ENCODE peak calls at places on chromosomes 13 and 19, in seven cellular contexts. X is SK-N-SH, S is HepG2, G is GM12892, Q is H1, P is K562, F is GM12878. M is an unnamed sample.

GRCh38 chr13:20505405-20506366 is 20.0 kb downstream of the CRYL1 start:
- DNase-seq in X (no peak), S (peak; percentile 95), G (no peak), Q (no peak), P (no peak), F (no peak), M (no peak)

GRCh38 chr19:46080561-46080960 is 39.8 kb upstream of the IGFL4 start:
- DNase-seq in X (no peak), S (no peak), G (no peak), Q (no peak), P (no peak), F (no peak), M (no peak)

GRCh38 chr19:13629687-13630357 is 123.5 kb upstream of the CACNA1A start:
- DNase-seq in X (no peak), S (no peak), G (no peak), Q (no peak), P (no peak), F (no peak), M (no peak)

GRCh38 chr13:95301135-95301946 is at the start of gene ABCC4:
- DNase-seq in X (peak; percentile 91), S (peak; percentile 51), G (peak; percentile 81), Q (peak; percentile 25), P (peak; percentile 81), F (no peak), M (peak; percentile 85)

GRCh38 chr13:50015750-50016149 is 506 bp downstream of the KCNRG start:
- DNase-seq in X (no peak), S (no peak), G (no peak), Q (no peak), P (no peak), F (no peak), M (no peak)

GRCh38 chr19:31232871-31233270 is 116.4 kb downstream of the TSHZ3 start:
- DNase-seq in X (no peak), S (no peak), G (no peak), Q (no peak), P (no peak), F (no peak), M (no peak)

GRCh38 chr19:50658438-50659317 is 9.4 kb downstream of the C19orf81 start:
- DNase-seq in X (peak; percentile 99), S (no peak), G (no peak), Q (peak; percentile 65), P (peak; percentile 97), F (no peak), M (no peak)

GRCh38 chr13:42035905-42036521 is 12.4 kb upstream of the DGKH start:
- DNase-seq in X (no peak), S (no peak), G (no peak), Q (no peak), P (no peak), F (no peak), M (no peak)

GRCh38 chr19:35645680-35646511 is 2.2 kb upstream of the COX6B1 start:
- DNase-seq in X (no peak), S (no peak), G (no peak), Q (no peak), P (no peak), F (no peak), M (no peak)

GRCh38 chr19:45153339-45154063 is 7.3 kb downstream of the NKPD1 start:
- DNase-seq in X (peak; percentile 91), S (no peak), G (peak; percentile 45), Q (no peak), P (peak; percentile 69), F (no peak), M (no peak)

GRCh38 chr13:50127017-50127725 is 111.9 kb downstream of the KCNRG start:
- DNase-seq in X (no peak), S (no peak), G (no peak), Q (no peak), P (no peak), F (no peak), M (no peak)

GRCh38 chr13:98890186-98890585 is 87.7 kb downstream of the DOCK9 start:
- DNase-seq in X (no peak), S (no peak), G (no peak), Q (no peak), P (no peak), F (no peak), M (no peak)

GRCh38 chr19:57314146-57314545 is 6.1 kb upstream of the ZNF543 start:
- DNase-seq in X (no peak), S (no peak), G (no peak), Q (no peak), P (no peak), F (no peak), M (no peak)

GRCh38 chr19:40742477-40742876 is 7.8 kb downstream of the ACTMAP start:
- DNase-seq in X (no peak), S (no peak), G (no peak), Q (no peak), P (no peak), F (no peak), M (no peak)

GRCh38 chr19:40743926-40744325 is 6.4 kb downstream of the ACTMAP start:
- DNase-seq in X (no peak), S (no peak), G (no peak), Q (no peak), P (no peak), F (no peak), M (no peak)

GRCh38 chr19:40745402-40745780 is 4.9 kb downstream of the ACTMAP start:
- DNase-seq in X (no peak), S (peak; percentile 28), G (no peak), Q (no peak), P (no peak), F (no peak), M (no peak)

GRCh38 chr19:40747536-40747935 is 2.7 kb downstream of the ACTMAP start:
- DNase-seq in X (no peak), S (no peak), G (no peak), Q (no peak), P (no peak), F (no peak), M (no peak)

GRCh38 chr19:40744554-40745401 is 5.5 kb downstream of the ACTMAP start:
- DNase-seq in X (peak; percentile 51), S (peak; percentile 21), G (no peak), Q (no peak), P (peak; percentile 61), F (no peak), M (peak; percentile 43)
- TF ChIP-seq TAF1 in X (no peak), S (no peak), G (no peak), Q (no peak), P (no peak), F (no peak), M (no peak)

DNA sequence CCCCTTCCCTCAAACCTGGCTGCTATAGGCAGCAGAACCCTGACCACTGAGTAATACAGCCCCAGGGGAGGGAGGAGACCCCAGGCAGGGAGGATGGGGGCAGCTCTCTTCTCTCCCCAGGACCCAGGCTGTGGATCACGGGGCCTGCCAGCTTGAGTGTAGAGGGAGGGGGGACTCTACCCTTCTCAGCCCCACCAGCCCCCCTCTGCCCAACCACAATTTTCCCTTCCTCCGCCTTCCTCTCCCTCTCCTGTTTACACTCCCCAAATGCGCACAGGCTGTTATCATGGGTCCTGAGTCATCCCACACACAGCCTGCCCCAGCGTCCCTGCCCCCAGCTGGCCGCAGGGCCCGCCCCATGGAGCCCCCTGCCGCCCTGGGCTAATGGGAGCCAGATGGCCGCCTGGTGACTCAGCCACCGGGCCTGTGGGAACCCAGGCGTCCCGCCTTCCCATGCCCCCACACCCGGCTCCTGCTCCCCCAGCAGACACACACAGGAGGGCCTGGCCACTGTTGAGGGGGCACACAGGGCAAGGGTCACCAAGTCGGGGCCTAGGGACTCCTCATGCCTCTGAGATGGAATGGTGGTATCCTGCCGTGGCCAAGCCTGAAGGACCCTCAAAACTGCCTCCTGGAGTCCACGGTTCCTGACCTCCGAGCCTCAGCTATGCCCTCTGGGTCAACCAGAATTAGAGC is 13.6 kb downstream of the CCDC97 start:
- DNase-seq in X (peak; percentile 84), S (peak; percentile 87), G (no peak), Q (no peak), P (peak; percentile 92), F (no peak), M (no peak)
- TF ChIP-seq POLR2AphosphoS5 in X (no peak), S (no peak), G (no peak), Q (no peak), P (peak; percentile 55), F (no peak), M (no peak)

GRCh38 chr19:11063434-11063833 is 25.8 kb upstream of the LDLR start:
- DNase-seq in X (no peak), S (no peak), G (no peak), Q (no peak), P (no peak), F (no peak), M (no peak)

GRCh38 chr19:11066326-11066725 is 22.9 kb upstream of the LDLR start:
- DNase-seq in X (no peak), S (no peak), G (no peak), Q (no peak), P (no peak), F (no peak), M (no peak)

GRCh38 chr19:11061951-11062350 is 27.3 kb upstream of the LDLR start:
- DNase-seq in X (no peak), S (no peak), G (no peak), Q (no peak), P (no peak), F (no peak), M (no peak)

GRCh38 chr19:11067356-11068113 is 21.7 kb upstream of the LDLR start:
- DNase-seq in X (no peak), S (no peak), G (no peak), Q (no peak), P (no peak), F (no peak), M (no peak)

DNA sequence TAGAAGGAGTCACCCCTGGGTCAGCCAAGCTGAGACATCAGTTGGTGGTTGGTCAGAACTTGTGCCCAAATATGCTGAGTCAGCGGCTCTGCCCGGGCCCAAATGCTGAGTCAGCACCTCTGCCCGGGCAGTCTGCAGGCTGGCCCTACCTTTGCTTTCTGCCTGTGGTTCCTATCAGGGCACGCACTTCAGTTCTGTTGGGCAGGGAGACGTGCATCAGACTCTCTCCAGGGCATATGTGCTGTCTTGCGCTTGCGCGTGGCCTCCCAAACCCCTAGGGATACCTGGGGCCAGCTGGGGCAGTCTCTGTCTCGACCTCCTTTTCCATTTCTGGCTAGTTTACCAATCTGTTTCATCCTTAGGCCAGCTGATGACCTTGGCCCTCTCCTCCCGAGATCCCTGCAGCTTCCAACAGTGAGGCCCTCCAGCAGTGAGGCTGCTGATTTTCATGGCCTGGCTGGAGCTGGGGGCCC is 24.4 kb upstream of the LDLR start:
- DNase-seq in X (no peak), S (no peak), G (no peak), Q (no peak), P (peak; percentile 48), F (no peak), M (no peak)
- TF ChIP-seq TAF1 in X (no peak), S (no peak), G (no peak), Q (no peak), P (no peak), F (no peak), M (no peak)

DNA sequence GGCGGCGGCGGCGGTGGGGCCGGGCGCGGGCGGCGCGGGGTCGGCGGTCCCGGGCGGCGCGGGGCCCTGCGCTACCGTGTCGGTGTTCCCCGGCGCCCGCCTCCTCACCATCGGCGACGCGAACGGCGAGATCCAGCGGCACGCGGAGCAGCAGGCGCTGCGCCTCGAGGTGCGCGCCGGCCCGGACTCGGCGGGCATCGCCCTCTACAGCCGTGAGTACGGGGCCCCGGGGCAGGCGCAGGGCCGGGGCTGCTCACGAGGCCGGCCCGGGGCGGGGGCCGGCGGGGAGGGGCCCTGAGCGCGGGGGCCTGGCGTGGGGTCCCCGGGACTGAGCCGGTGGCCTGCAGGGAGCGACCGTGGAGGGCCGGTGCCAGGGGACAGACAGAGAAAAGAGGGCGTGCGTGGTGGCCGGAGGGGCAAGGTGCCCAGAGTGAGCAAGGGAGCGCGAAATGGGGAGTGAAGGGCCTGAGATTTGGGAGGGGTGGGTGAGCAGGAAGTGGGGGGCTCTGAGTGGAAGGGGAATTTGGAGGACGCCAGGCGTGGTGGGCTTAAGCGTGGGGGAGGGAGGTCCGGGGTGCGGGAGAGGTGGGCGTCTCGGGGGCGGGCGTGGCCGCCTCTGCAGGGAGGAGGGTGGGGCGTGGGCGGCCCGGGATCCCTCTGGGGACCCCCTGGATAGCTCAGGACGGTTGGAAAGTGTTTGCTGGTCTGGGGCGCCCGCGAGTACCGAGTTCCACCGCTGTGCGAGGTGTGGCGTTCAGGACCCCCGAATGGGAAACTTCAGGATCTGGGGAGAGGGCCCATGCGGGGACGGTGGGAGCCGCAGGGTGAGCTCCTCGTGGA is 578 bp downstream of the CARM1 start:
- DNase-seq in X (peak; percentile 74), S (no peak), G (no peak), Q (no peak), P (no peak), F (no peak), M (no peak)
- TF ChIP-seq POLR2AphosphoS5 in X (no peak), S (no peak), G (no peak), Q (no peak), P (no peak), F (no peak), M (no peak)